ENCODE peak calls at places on chromosomes 13 and 19, in nine cellular contexts. U is GM06990, R is AG04449, E is WTC11, X is BE2C, H is lung, K is ovary, M is IMR-90, A is sigmoid colon. J is an unnamed sample.

GRCh38 chr19:18422530-18423191 is 3.5 kb downstream of the SSBP4 start:
- DNase-seq in X (no peak), E (no peak), K (peak; percentile 33), U (no peak), H (no peak), R (no peak), M (no peak), A (no peak), J (no peak)

GRCh38 chr19:14449321-14449720 is 16.2 kb downstream of the PKN1 start:
- DNase-seq in R (no peak), K (no peak), H (no peak), E (no peak), X (no peak), A (no peak), M (no peak), U (no peak), J (no peak)

GRCh38 chr13:52644108-52644507 is 1.9 kb downstream of the HNRNPA1L2 start:
- DNase-seq in U (no peak), K (no peak), H (no peak), E (no peak), M (peak; percentile 54), A (no peak), X (no peak), R (no peak), J (no peak)

GRCh38 chr19:17475541-17476115 is 5.3 kb downstream of the SLC27A1 start:
- DNase-seq in A (peak; percentile 84), K (no peak), X (no peak), U (no peak), M (peak; percentile 61), H (no peak), R (no peak), E (no peak), J (peak; percentile 64)

GRCh38 chr13:50989476-50989875 is 79.9 kb downstream of the RNASEH2B start:
- DNase-seq in H (no peak), X (no peak), R (no peak), M (no peak), A (no peak), K (peak; percentile 37), E (no peak), U (no peak), J (peak; percentile 33)

GRCh38 chr19:32611161-32611560 is 30.2 kb downstream of the PDCD5 start:
- DNase-seq in K (no peak), U (no peak), E (no peak), H (no peak), R (no peak), X (no peak), M (no peak), A (no peak), J (peak; percentile 87)

GRCh38 chr19:8611890-8612806 is 1.6 kb upstream of the ADAMTS10 start:
- DNase-seq in R (no peak), A (peak; percentile 85), U (no peak), H (no peak), E (peak; percentile 47), M (peak; percentile 66), X (no peak), K (peak; percentile 78), J (peak; percentile 96)

GRCh38 chr19:23283925-23284324 is 33.7 kb upstream of the ZNF724 start:
- DNase-seq in R (no peak), M (peak; percentile 30), A (no peak), U (no peak), E (peak; percentile 81), H (peak; percentile 45), X (peak; percentile 71), K (no peak), J (no peak)

GRCh38 chr13:29849071-29849541 is 1.3 kb downstream of the UBL3 start:
- DNase-seq in U (peak; percentile 23), H (peak; percentile 46), A (no peak), X (no peak), E (no peak), K (no peak), R (no peak), M (peak; percentile 22), J (no peak)

GRCh38 chr19:52138614-52139290 is 986 bp downstream of the ZNF616 start:
- DNase-seq in R (no peak), U (no peak), M (peak; percentile 19), H (no peak), A (no peak), X (peak; percentile 69), K (peak; percentile 47), E (peak; percentile 62), J (peak; percentile 39)

GRCh38 chr19:46520616-46521015 is 24.9 kb upstream of the PNMA8B start:
- DNase-seq in A (no peak), K (no peak), R (no peak), U (no peak), E (no peak), H (no peak), X (no peak), M (no peak), J (no peak)

GRCh38 chr13:99575376-99575775 is 74.1 kb downstream of the TM9SF2 start:
- DNase-seq in K (no peak), U (no peak), M (no peak), X (no peak), E (peak; percentile 43), H (no peak), R (no peak), A (no peak), J (no peak)

DNA sequence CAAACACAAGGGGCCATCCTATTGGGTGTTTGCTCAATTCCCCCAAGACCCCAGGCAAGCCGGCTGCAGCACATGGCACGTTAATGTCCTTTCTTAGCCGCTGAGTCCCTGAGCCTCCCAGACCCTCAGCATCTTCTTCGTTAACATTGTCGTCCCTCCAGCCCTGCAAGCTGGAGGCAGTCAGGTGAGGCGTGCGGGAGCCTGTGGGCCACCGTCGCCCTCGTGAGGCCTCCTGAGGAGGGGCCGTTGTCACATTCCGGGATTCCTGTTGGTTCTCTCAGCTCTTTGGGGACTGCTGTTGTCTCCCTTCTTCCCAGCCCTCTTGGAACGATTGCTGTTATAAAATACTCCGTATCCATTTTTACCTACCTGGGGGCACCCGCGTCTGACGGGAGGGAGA is 140.6 kb downstream of the KDM4B start:
- DNase-seq in H (no peak), M (no peak), A (no peak), U (no peak), E (peak; percentile 62), X (no peak), R (no peak), K (no peak), J (no peak)
- TF ChIP-seq CTCF in H (no peak), M (no peak), A (no peak), U (no peak), E (no peak), X (peak; percentile 45), R (no peak), K (no peak), J (peak; percentile 2)

GRCh38 chr19:48487544-48487943 is 18.4 kb downstream of the CYTH2 start:
- DNase-seq in E (no peak), U (no peak), A (no peak), K (no peak), X (no peak), R (no peak), M (no peak), H (no peak), J (no peak)
- TF ChIP-seq CTCF in E (no peak), U (no peak), A (no peak), K (no peak), X (no peak), R (no peak), M (no peak), H (no peak), J (no peak)

DNA sequence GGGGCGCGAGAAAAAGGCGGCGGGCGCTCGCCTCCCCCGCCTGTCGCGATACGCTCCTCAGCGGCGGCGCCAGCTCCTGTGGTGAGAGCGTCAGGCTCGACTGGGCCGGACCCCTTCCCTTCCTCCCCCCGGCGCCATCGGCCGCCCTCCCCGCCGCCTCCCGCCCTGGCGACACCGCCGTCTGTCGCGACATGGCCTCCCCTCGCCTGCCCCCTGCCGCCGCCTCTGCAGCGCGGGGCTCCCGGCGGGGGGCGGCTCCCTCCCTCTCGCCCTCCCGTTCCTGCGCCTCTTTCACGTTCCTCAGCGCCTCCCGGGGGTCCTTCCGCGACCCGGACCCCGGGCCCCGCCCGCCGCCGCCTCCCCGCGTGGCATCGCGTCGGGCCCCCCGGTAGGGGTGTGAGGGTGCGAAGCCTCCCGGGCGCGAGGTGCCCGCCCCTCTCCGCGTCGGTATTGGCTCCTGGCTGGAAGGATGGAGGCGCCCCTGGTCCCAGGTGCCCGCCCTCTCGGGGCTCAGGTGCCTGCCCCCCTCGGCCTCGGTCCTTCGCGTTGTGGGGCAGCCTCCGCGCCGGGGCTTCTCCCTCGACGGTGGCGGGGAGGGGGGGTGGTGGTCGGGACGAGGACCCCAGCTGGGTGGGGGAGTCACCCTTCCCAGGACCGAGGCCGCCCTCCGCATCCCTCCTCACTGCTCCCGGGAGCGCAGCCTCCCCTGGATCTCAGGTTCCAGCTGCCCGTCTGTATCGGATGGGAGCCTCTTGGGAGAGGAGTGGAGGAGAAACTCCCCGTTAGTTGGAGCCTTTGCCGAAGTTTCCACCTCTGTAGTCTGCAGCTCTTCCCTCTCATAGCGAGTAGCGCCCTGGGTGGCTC is 583 bp downstream of the CNOT3 start:
- DNase-seq in K (peak; percentile 66), E (no peak), H (no peak), U (peak; percentile 48), R (no peak), X (peak; percentile 49), M (no peak), A (no peak), J (no peak)
- TF ChIP-seq CTCF in K (no peak), E (no peak), H (no peak), U (no peak), R (peak; percentile 14), X (peak; percentile 9), M (peak; percentile 13), A (no peak), J (peak; percentile 14)

GRCh38 chr13:75685239-75685697 is 49.1 kb downstream of the LMO7 start:
- DNase-seq in A (no peak), M (peak; percentile 91), X (no peak), U (no peak), H (no peak), K (no peak), E (no peak), R (peak; percentile 84), J (peak; percentile 83)
- TF ChIP-seq CTCF in A (no peak), M (peak; percentile 62), X (peak; percentile 14), U (no peak), H (no peak), K (no peak), E (no peak), R (peak; percentile 61), J (peak; percentile 48)

J was measured in astrocyte of the spinal cord.